ENCODE peak calls at places on chromosomes 5 and 9, in seven cellular contexts. E, C, V, R, S, Y and G are unnamed samples.
A peak's percentile ranks its signal among the peaks of the same experiment; 100 is the strongest.

GRCh38 chr5:156391139-156391538 is 64.2 kb downstream of the SGCD start:
- DNase-seq in E (no peak), C (peak; percentile 80), V (no peak), R (no peak), S (no peak), Y (no peak), G (no peak)

GRCh38 chr5:178218237-178218636 is 13.9 kb downstream of the HNRNPAB start:
- DNase-seq in E (no peak), C (no peak), V (no peak), R (no peak), S (no peak), Y (no peak), G (no peak)

GRCh38 chr5:4941957-4942830 is 197.9 kb upstream of the ADAMTS16 start:
- DNase-seq in E (no peak), C (no peak), V (no peak), R (no peak), S (no peak), Y (peak; percentile 51), G (no peak)

GRCh38 chr9:27749838-27750237 is 176.6 kb upstream of the C9orf72 start:
- DNase-seq in E (no peak), C (peak; percentile 6), V (no peak), R (no peak), S (peak; percentile 55), Y (no peak), G (no peak)

GRCh38 chr9:89234636-89235035 is 56.0 kb upstream of the SHC3 start:
- DNase-seq in E (no peak), C (peak; percentile 51), V (no peak), R (no peak), S (peak; percentile 10), Y (peak; percentile 31), G (no peak)

GRCh38 chr5:157004893-157005551 is 42.0 kb upstream of the TIMD4 start:
- DNase-seq in E (no peak), C (peak; percentile 26), V (no peak), R (no peak), S (no peak), Y (no peak), G (no peak)

GRCh38 chr5:159605585-159605984 is 275.3 kb upstream of the IL12B start:
- DNase-seq in E (peak; percentile 54), C (peak; percentile 91), V (no peak), R (no peak), S (no peak), Y (no peak), G (no peak)

GRCh38 chr9:131667576-131667975 is 72.3 kb downstream of the RAPGEF1 start:
- DNase-seq in E (no peak), C (peak; percentile 40), V (no peak), R (no peak), S (no peak), Y (no peak), G (no peak)

GRCh38 chr9:119736478-119737454 is 367.5 kb upstream of the BRINP1 start:
- DNase-seq in E (no peak), C (no peak), V (no peak), R (no peak), S (no peak), Y (no peak), G (no peak)

GRCh38 chr5:179235416-179236400 is 109.6 kb downstream of the ADAMTS2 start:
- DNase-seq in E (no peak), C (no peak), V (no peak), R (peak; percentile 48), S (no peak), Y (no peak), G (no peak)

GRCh38 chr5:80654054-80654390 is 430 bp upstream of the MSH3 start:
- DNase-seq in E (no peak), C (no peak), V (no peak), R (no peak), S (peak; percentile 39), Y (no peak), G (no peak)

GRCh38 chr9:18122156-18122555 is 351.8 kb upstream of the ADAMTSL1 start:
- DNase-seq in E (no peak), C (peak; percentile 13), V (no peak), R (no peak), S (peak; percentile 7), Y (no peak), G (no peak)

GRCh38 chr5:126970517-126971017 is 59.8 kb downstream of the MARCHF3 start:
- DNase-seq in E (peak; percentile 45), C (peak; percentile 86), V (no peak), R (no peak), S (no peak), Y (no peak), G (no peak)

GRCh38 chr5:168931638-168932345 is 352.6 kb upstream of the PANK3 start:
- DNase-seq in E (no peak), C (peak; percentile 84), V (no peak), R (no peak), S (peak; percentile 65), Y (no peak), G (no peak)

GRCh38 chr5:95238560-95239325 is 46.2 kb downstream of the MCTP1 start:
- DNase-seq in E (no peak), C (peak; percentile 74), V (no peak), R (no peak), S (peak; percentile 7), Y (no peak), G (no peak)

GRCh38 chr5:168746893-168747640 is 167.9 kb upstream of the PANK3 start:
- DNase-seq in E (no peak), C (no peak), V (no peak), R (peak; percentile 33), S (no peak), Y (no peak), G (no peak)

GRCh38 chr5:135015942-135016341 is 18.1 kb downstream of the PITX1 start:
- DNase-seq in E (no peak), C (no peak), V (no peak), R (no peak), S (no peak), Y (no peak), G (no peak)

GRCh38 chr9:73680831-73681230 is 529.2 kb downstream of the ANXA1 start:
- DNase-seq in E (no peak), C (no peak), V (no peak), R (no peak), S (no peak), Y (no peak), G (no peak)

GRCh38 chr9:19028835-19029451 is 4.1 kb downstream of the SAXO1 start:
- DNase-seq in E (peak; percentile 36), C (peak; percentile 54), V (no peak), R (no peak), S (peak; percentile 40), Y (peak; percentile 12), G (no peak)

GRCh38 chr9:136170291-136170901 is 34.5 kb downstream of the LHX3 start:
- DNase-seq in E (no peak), C (no peak), V (no peak), R (no peak), S (no peak), Y (no peak), G (no peak)

GRCh38 chr9:34782372-34782771 is 72.4 kb upstream of the CCL21 start:
- DNase-seq in E (no peak), C (no peak), V (no peak), R (no peak), S (no peak), Y (no peak), G (no peak)

GRCh38 chr5:35345222-35345621 is 114.9 kb upstream of the PRLR start:
- DNase-seq in E (no peak), C (no peak), V (no peak), R (no peak), S (no peak), Y (no peak), G (no peak)

GRCh38 chr9:38031594-38031993 is 37.4 kb downstream of the SHB start:
- DNase-seq in E (no peak), C (no peak), V (no peak), R (no peak), S (no peak), Y (no peak), G (no peak)
- H3K4me3 ChIP-seq in E (no peak overlapping the region), C (no peak overlapping the region), V (no peak overlapping the region), R (no peak overlapping the region), S (no peak overlapping the region), Y (no peak overlapping the region), G (no peak overlapping the region)

GRCh38 chr5:150301170-150301505 is 1.6 kb downstream of the ARSI start:
- DNase-seq in E (no peak), C (peak; percentile 47), V (no peak), R (no peak), S (no peak), Y (no peak), G (no peak)

GRCh38 chr5:150300496-150301169 is 2.1 kb downstream of the ARSI start:
- DNase-seq in E (no peak), C (no peak), V (no peak), R (no peak), S (no peak), Y (no peak), G (no peak)

GRCh38 chr5:150303070-150303595 is 428 bp upstream of the ARSI start:
- DNase-seq in E (no peak), C (peak; percentile 85), V (no peak), R (no peak), S (no peak), Y (no peak), G (no peak)

GRCh38 chr5:150302301-150303069 is at the start of gene ARSI:
- DNase-seq in E (peak; percentile 55), C (peak; percentile 46), V (no peak), R (no peak), S (peak; percentile 43), Y (peak; percentile 56), G (no peak)

GRCh38 chr5:150301901-150302300 is 804 bp downstream of the ARSI start:
- DNase-seq in E (no peak), C (no peak), V (no peak), R (no peak), S (no peak), Y (no peak), G (no peak)
- H3K4me1 ChIP-seq in E (no peaks in the 10 kb centered on the region), C (peaks cover 42% of the 10 kb centered on the region), V (no peaks in the 10 kb centered on the region), R (peaks cover 16% of the 10 kb centered on the region), S (peaks cover 62% of the 10 kb centered on the region), Y (peaks cover 15% of the 10 kb centered on the region), G (peaks cover 63% of the 10 kb centered on the region)

DNA sequence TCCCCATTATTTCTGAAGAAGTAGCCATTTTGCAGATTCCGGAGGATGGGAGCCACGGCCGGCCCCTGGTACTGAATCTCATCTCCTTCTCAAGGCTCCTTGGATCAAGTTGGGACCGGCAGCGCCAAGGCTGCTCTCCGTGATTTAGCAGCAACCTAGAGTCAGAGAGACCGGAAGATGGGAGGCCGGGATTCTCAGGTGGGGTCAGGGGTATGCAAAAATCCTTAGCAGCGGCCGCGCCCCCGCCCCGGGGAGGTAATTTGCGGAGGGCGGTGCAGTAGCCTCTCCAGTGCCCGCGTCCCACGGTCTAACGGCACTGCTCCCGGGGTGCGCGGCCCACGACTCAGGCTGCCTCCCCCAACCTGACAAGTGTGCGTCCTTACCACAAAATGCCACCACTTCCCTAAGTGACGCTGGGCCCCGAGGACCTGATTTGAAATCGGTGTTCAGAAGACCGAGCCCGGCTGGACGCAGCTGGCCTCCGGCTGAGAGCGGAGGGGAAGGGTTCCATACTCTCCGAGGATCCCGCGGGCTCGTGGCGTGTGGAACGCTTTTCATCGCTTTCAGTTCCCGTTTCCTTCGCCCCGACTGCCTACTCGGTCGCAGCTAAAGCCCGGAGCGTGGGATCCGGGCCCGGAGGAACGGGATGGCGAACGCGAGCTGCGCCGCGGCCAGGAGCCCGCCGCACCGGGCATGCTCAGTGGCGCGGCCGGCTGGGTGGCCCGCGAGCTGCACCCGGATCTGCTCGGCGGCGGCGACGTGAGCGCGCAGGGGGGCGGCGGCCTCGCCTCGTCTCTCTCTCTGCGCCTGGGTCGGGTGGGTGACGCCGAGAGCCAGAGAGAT is at the start of gene SCAMP1:
- DNase-seq in E (peak; percentile 93), C (peak; percentile 90), V (peak; percentile 83), R (peak; percentile 95), S (peak; percentile 94), Y (peak; percentile 95), G (peak; percentile 81)
- H3K4me3 ChIP-seq in E (peak within 1 kb of the TSS; percentile 88), C (peak within 1 kb of the TSS; percentile 91), V (peak within 1 kb of the TSS; percentile 100), R (peak within 1 kb of the TSS; percentile 99), S (peak within 1 kb of the TSS; percentile 96), Y (peak within 1 kb of the TSS; percentile 86), G (peak within 1 kb of the TSS; percentile 93)

GRCh38 chr9:107288701-107289100 is 5.6 kb downstream of the RAD23B start:
- DNase-seq in E (no peak), C (no peak), V (no peak), R (no peak), S (no peak), Y (no peak), G (no peak)
- H3K4me1 ChIP-seq in E (peaks cover 5% of the 10 kb centered on the region), C (peaks cover 5% of the 10 kb centered on the region), V (peaks cover 80% of the 10 kb centered on the region), R (peaks cover 83% of the 10 kb centered on the region), S (peaks cover 4% of the 10 kb centered on the region), Y (peaks cover 85% of the 10 kb centered on the region), G (peaks cover 84% of the 10 kb centered on the region)